ENCODE peak calls at places on chromosome 7, in nine cellular contexts. P, Z, M, O, Q, G, W, J and A are unnamed samples.

GRCh38 chr7:65477326-65477725 is 103.7 kb downstream of the ZNF92 start:
- DNase-seq in P (peak), Z (peak), M (no peak), O (peak), Q (no peak), G (no peak), W (peak), J (peak), A (no peak)

GRCh38 chr7:47525066-47525623 is 56.8 kb downstream of the TNS3 start:
- DNase-seq in P (no peak), Z (peak), M (no peak), O (no peak), Q (no peak), G (no peak), W (no peak), J (no peak), A (no peak)

GRCh38 chr7:24700446-24701044 is 56.7 kb downstream of the GSDME start:
- DNase-seq in P (no peak), Z (peak), M (no peak), O (no peak), Q (no peak), G (no peak), W (no peak), J (no peak), A (no peak)

GRCh38 chr7:142626420-142627035 is 122.7 kb upstream of the PRSS1 start:
- DNase-seq in P (no peak), Z (peak), M (no peak), O (peak), Q (peak), G (peak), W (no peak), J (peak), A (peak)

GRCh38 chr7:15851201-15851600 is 164.7 kb upstream of the MEOX2 start:
- DNase-seq in P (no peak), Z (no peak), M (no peak), O (no peak), Q (no peak), G (no peak), W (no peak), J (no peak), A (no peak)

GRCh38 chr7:33757050-33757449 is 148.3 kb upstream of the BMPER start:
- DNase-seq in P (no peak), Z (no peak), M (no peak), O (no peak), Q (no peak), G (peak), W (no peak), J (no peak), A (no peak)

GRCh38 chr7:81268551-81268950 is 349.7 kb upstream of the SEMA3C start:
- DNase-seq in P (no peak), Z (peak), M (no peak), O (no peak), Q (no peak), G (no peak), W (no peak), J (no peak), A (no peak)

GRCh38 chr7:51350195-51350896 is 33.7 kb upstream of the COBL start:
- DNase-seq in P (peak), Z (peak), M (no peak), O (peak), Q (peak), G (no peak), W (peak), J (no peak), A (no peak)

GRCh38 chr7:143408686-143409551 is at the start of gene EPHA1:
- DNase-seq in P (peak), Z (peak), M (no peak), O (peak), Q (peak), G (no peak), W (peak), J (peak), A (peak)

GRCh38 chr7:106959753-106960152 is 84.8 kb upstream of the PRKAR2B start:
- DNase-seq in P (no peak), Z (no peak), M (no peak), O (peak), Q (no peak), G (no peak), W (no peak), J (peak), A (no peak)

GRCh38 chr7:144438759-144439158 is 35.3 kb upstream of the NOBOX start:
- DNase-seq in P (no peak), Z (no peak), M (no peak), O (no peak), Q (no peak), G (no peak), W (no peak), J (no peak), A (no peak)

GRCh38 chr7:51244890-51245289 is 71.7 kb downstream of the COBL start:
- DNase-seq in P (no peak), Z (no peak), M (no peak), O (no peak), Q (no peak), G (no peak), W (no peak), J (no peak), A (no peak)

GRCh38 chr7:135512135-135512887 is 2.4 kb upstream of the CNOT4 start:
- DNase-seq in P (peak), Z (peak), M (peak), O (peak), Q (no peak), G (no peak), W (peak), J (no peak), A (no peak)

GRCh38 chr7:95391761-95392160 is 4.4 kb downstream of the PON3 start:
- DNase-seq in P (no peak), Z (peak), M (no peak), O (no peak), Q (no peak), G (no peak), W (no peak), J (no peak), A (no peak)

GRCh38 chr7:147014596-147014995 is 898.0 kb downstream of the CNTNAP2 start:
- DNase-seq in P (no peak), Z (peak), M (no peak), O (no peak), Q (no peak), G (no peak), W (no peak), J (no peak), A (no peak)

DNA sequence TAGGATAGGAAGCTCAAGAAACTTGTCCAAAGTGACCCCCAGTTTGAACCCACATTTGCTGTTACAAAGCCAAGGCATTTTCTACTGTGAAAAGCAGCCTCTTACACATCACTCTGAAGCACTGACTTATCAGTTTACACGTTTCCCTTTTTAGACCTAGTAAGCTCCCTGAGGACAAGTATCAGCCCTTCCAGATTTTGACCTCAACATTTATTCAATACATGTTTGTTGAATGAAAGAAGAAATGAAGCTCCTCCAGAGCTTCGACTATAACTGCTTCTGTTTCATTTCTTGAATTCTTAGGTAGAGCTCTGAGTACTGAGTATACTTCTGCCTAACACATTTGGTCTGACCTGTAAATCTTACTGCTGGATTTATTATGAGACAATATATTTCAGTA is 2.7 kb downstream of the WASL start:
- DNase-seq in P (no peak), Z (no peak), M (no peak), O (no peak), Q (no peak), G (no peak), W (no peak), J (no peak), A (no peak)
- H3K27ac ChIP-seq in P (peak), Z (peak), M (peak), O (no peak), Q (no peak), G (no peak), W (no peak), J (no peak), A (no peak)

GRCh38 chr7:27364344-27364758 is 121.7 kb downstream of the EVX1 start:
- DNase-seq in P (peak), Z (peak), M (no peak), O (no peak), Q (peak), G (peak), W (peak), J (no peak), A (no peak)
- H3K27ac ChIP-seq in P (peak), Z (no peak), M (no peak), O (peak), Q (no peak), G (peak), W (peak), J (no peak), A (no peak)

DNA sequence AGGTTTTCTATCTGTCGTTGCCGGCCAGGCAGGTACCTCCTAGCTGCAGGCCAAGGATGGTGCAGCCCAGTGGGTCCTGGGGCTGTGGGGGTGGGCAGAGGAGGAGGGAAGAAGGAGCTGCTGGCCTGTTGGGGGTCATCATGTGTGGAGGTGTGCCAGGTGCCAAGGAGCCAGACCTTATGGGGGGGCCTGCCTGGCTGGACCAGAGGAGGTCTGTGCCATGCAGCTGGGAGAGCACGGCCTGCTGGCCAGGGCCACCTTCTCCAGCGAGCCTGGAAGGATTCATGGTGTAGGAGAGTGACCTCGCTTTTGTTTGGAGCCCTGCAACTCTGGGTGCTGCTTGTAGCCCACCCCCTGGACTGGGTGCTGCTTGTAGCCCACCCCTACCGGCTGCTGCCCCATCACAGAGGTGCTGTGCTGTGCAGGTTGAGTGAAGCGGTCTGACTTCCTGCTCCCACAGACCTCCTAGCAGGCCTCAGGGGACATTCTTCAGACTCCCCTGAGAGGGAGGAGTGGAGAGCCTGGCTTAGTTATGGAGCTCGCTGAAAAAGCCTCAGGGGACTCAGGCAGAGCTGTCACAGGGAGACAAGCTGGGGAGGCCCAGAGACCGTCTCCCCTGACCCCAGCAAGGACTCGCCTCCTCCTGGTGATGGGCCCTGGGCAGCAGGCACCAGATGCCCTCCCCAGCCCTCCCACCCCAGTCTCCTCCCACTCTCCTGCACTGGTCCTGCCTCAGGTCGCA is 67.7 kb upstream of the AQP1 start:
- DNase-seq in P (no peak), Z (no peak), M (no peak), O (no peak), Q (no peak), G (no peak), W (no peak), J (no peak), A (no peak)
- H3K27ac ChIP-seq in P (no peak), Z (no peak), M (no peak), O (no peak), Q (no peak), G (no peak), W (no peak), J (no peak), A (no peak)

GRCh38 chr7:100888988-100889760 is at the start of gene UFSP1:
- DNase-seq in P (no peak), Z (no peak), M (no peak), O (no peak), Q (no peak), G (no peak), W (no peak), J (peak), A (no peak)

GRCh38 chr7:100887186-100887954 is 2.1 kb downstream of the UFSP1 start:
- DNase-seq in P (no peak), Z (no peak), M (peak), O (no peak), Q (no peak), G (no peak), W (no peak), J (no peak), A (no peak)

GRCh38 chr7:100889761-100890639 is 485 bp upstream of the UFSP1 start:
- DNase-seq in P (peak), Z (peak), M (peak), O (peak), Q (peak), G (peak), W (peak), J (peak), A (peak)

GRCh38 chr7:100887955-100888481 is 1.5 kb downstream of the UFSP1 start:
- DNase-seq in P (no peak), Z (no peak), M (no peak), O (no peak), Q (no peak), G (no peak), W (no peak), J (no peak), A (no peak)

DNA sequence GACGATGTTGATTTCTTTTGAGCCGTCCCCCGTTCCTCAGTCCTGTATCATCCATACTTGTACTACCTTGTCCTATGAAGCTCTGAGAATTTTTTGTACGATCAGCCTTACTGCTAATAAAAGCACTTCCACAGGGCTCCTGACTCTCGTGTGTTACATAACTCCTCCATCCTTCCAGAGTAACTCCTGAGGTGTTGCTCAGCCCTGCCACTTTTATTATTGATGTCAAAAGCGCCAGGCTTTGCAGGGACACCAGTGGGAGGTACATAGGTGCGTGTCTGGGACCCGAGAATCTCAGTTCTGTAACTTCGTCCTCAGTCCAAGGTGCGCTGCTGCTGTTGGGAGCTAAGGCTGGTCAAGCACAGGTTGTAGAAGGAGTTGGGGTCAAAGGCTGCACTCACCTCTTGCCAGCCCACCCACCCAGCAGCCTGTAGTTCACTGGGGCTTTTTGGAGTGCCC is 957 bp downstream of the UFSP1 start:
- DNase-seq in P (no peak), Z (no peak), M (no peak), O (no peak), Q (no peak), G (no peak), W (no peak), J (no peak), A (peak)
- H3K27ac ChIP-seq in P (peak), Z (peak), M (peak), O (peak), Q (peak), G (no peak), W (peak), J (no peak), A (no peak)

GRCh38 chr7:141409219-141409618 is 142.0 kb upstream of the AGK start:
- DNase-seq in P (no peak), Z (no peak), M (no peak), O (no peak), Q (no peak), G (no peak), W (no peak), J (no peak), A (no peak)
- H3K27ac ChIP-seq in P (no peak), Z (no peak), M (no peak), O (no peak), Q (no peak), G (no peak), W (no peak), J (no peak), A (no peak)